ENCODE peak calls at places on chromosomes 2 and 18, in eight cellular contexts. Q, Y, A, V, P, H, G and J are unnamed samples.

GRCh38 chr2:145066795-145067194 is 546.9 kb upstream of the ZEB2 start:
- DNase-seq in Y (no peak), Q (no peak), V (no peak), P (no peak), A (no peak), G (no peak), H (no peak), J (no peak)

GRCh38 chr2:240139011-240139441 is 1.4 kb downstream of the OTOS start:
- DNase-seq in Y (no peak), G (no peak), A (no peak), H (no peak), P (no peak), Q (no peak), V (no peak), J (no peak)

GRCh38 chr18:3367491-3368091 is 82.4 kb upstream of the TGIF1 start:
- DNase-seq in Q (peak; percentile 21), P (peak; percentile 84), Y (no peak), A (no peak), V (no peak), H (no peak), G (no peak), J (peak; percentile 60)

GRCh38 chr2:153935511-153935910 is 63.8 kb downstream of the GALNT13 start:
- DNase-seq in Y (no peak), V (no peak), G (no peak), P (no peak), Q (no peak), A (no peak), H (no peak), J (no peak)

GRCh38 chr2:23377772-23378171 is 7.2 kb upstream of the KLHL29 start:
- DNase-seq in G (no peak), H (no peak), A (no peak), Y (no peak), Q (no peak), P (peak; percentile 16), V (no peak), J (no peak)

GRCh38 chr2:197255550-197255949 is 55.0 kb downstream of the ANKRD44 start:
- DNase-seq in Q (no peak), G (no peak), H (peak; percentile 23), V (peak; percentile 87), P (peak; percentile 49), A (peak; percentile 12), Y (peak; percentile 14), J (no peak)

GRCh38 chr2:12857891-12858290 is 141.2 kb downstream of the TRIB2 start:
- DNase-seq in Q (no peak), V (no peak), A (no peak), P (no peak), Y (no peak), G (no peak), H (no peak), J (no peak)

GRCh38 chr2:65658871-65659270 is 226.5 kb upstream of the SPRED2 start:
- DNase-seq in V (no peak), P (peak; percentile 45), G (no peak), Y (no peak), H (no peak), A (no peak), Q (no peak), J (peak; percentile 76)

GRCh38 chr2:226573158-226573557 is 226.5 kb downstream of the IRS1 start:
- DNase-seq in Q (no peak), A (no peak), P (no peak), V (no peak), H (no peak), G (no peak), Y (no peak), J (no peak)

GRCh38 chr2:142131016-142131714 is at the start of gene LRP1B:
- DNase-seq in A (peak; percentile 68), Q (no peak), P (peak; percentile 43), G (no peak), H (no peak), Y (no peak), V (no peak), J (peak; percentile 23)

GRCh38 chr2:214395040-214395439 is 15.8 kb upstream of the VWC2L start:
- DNase-seq in Y (peak; percentile 12), Q (no peak), A (no peak), G (no peak), V (no peak), P (peak; percentile 11), H (no peak), J (no peak)

GRCh38 chr2:27958711-27959378 is 68.3 kb downstream of the BABAM2 start:
- DNase-seq in Q (no peak), P (no peak), Y (no peak), H (no peak), V (no peak), G (no peak), A (no peak), J (no peak)

GRCh38 chr2:84874381-84875212 is 6.3 kb downstream of the TRABD2A start:
- DNase-seq in G (no peak), P (peak; percentile 76), H (no peak), A (no peak), Y (no peak), Q (no peak), V (no peak), J (no peak)

GRCh38 chr2:173550143-173550542 is 195.5 kb downstream of the CDCA7 start:
- DNase-seq in V (no peak), G (no peak), P (peak; percentile 84), Y (no peak), A (no peak), Q (no peak), H (no peak), J (peak; percentile 15)

GRCh38 chr2:41854227-41854626 is 193.6 kb upstream of the PKDCC start:
- DNase-seq in Y (no peak), H (no peak), P (no peak), G (no peak), A (no peak), Q (no peak), V (no peak), J (no peak)

GRCh38 chr2:180705551-180705950 is 274.9 kb upstream of the UBE2E3 start:
- DNase-seq in P (peak; percentile 9), H (no peak), G (no peak), A (no peak), Y (no peak), V (no peak), Q (no peak), J (no peak)

GRCh38 chr2:10301946-10302478 is 692 bp upstream of the HPCAL1 start:
- DNase-seq in V (no peak), P (no peak), G (no peak), H (peak; percentile 79), Y (no peak), A (no peak), Q (peak; percentile 45), J (no peak)

GRCh38 chr2:236819275-236820002 is 249.8 kb downstream of the ACKR3 start:
- DNase-seq in Y (no peak), P (no peak), H (no peak), V (no peak), Q (no peak), A (no peak), G (no peak), J (no peak)

GRCh38 chr2:36484454-36484853 is 113.5 kb downstream of the FEZ2 start:
- DNase-seq in Y (no peak), P (no peak), V (no peak), G (no peak), A (no peak), Q (no peak), H (no peak), J (no peak)

GRCh38 chr2:104853926-104854506 is at the start of gene POU3F3:
- DNase-seq in P (no peak), Y (no peak), A (peak; percentile 58), G (peak; percentile 88), V (peak; percentile 27), H (no peak), Q (no peak), J (no peak)